ENCODE peak calls at places on chromosome 14, in five cellular contexts. One of them, this sample, is unnamed. For H3K4me1, the result is how much of the 10 kb centered on the place peaks cover.

GRCh38 chr14:42806909-42807315 is 1200.2 kb downstream of the LRFN5 start:
- DNase-seq in H9: no peak
- DNase-seq in aorta: no peak
- DNase-seq in left lung: no peak
- DNase-seq in cardiac muscle cell: peak
- DNase-seq in this sample: no peak

GRCh38 chr14:102917469-102918211 is 4.8 kb upstream of the AMN start:
- DNase-seq in aorta: peak
- DNase-seq in H9: peak
- DNase-seq in cardiac muscle cell: peak
- DNase-seq in left lung: no peak
- DNase-seq in this sample: peak

GRCh38 chr14:98711453-98711852 is 560.5 kb downstream of the BCL11B start:
- DNase-seq in left lung: no peak
- DNase-seq in H9: no peak
- DNase-seq in cardiac muscle cell: no peak
- DNase-seq in aorta: no peak
- DNase-seq in this sample: no peak

GRCh38 chr14:90281261-90281660 is 24.9 kb downstream of the PSMC1 start:
- DNase-seq in aorta: no peak
- DNase-seq in H9: no peak
- DNase-seq in cardiac muscle cell: peak
- DNase-seq in left lung: no peak
- DNase-seq in this sample: no peak

GRCh38 chr14:68291820-68292219 is 472.2 kb downstream of the RAD51B start:
- DNase-seq in left lung: no peak
- DNase-seq in aorta: no peak
- DNase-seq in cardiac muscle cell: no peak
- DNase-seq in H9: peak
- DNase-seq in this sample: no peak

GRCh38 chr14:104865631-104866441 is 768 bp downstream of the CEP170B start:
- DNase-seq in aorta: peak
- DNase-seq in cardiac muscle cell: peak
- DNase-seq in left lung: peak
- DNase-seq in H9: peak
- DNase-seq in this sample: peak

GRCh38 chr14:32426596-32427408 is 97.7 kb downstream of the AKAP6 start:
- DNase-seq in aorta: no peak
- DNase-seq in cardiac muscle cell: no peak
- DNase-seq in left lung: no peak
- DNase-seq in H9: no peak
- DNase-seq in this sample: peak

GRCh38 chr14:79920180-79920579 is 291.1 kb downstream of the DIO2 start:
- DNase-seq in H9: no peak
- DNase-seq in cardiac muscle cell: no peak
- DNase-seq in left lung: no peak
- DNase-seq in aorta: no peak
- DNase-seq in this sample: no peak

GRCh38 chr14:52080817-52081755 is 12.2 kb upstream of the NID2 start:
- DNase-seq in H9: no peak
- DNase-seq in left lung: no peak
- DNase-seq in aorta: no peak
- DNase-seq in cardiac muscle cell: peak
- DNase-seq in this sample: no peak

GRCh38 chr14:32472512-32473472 is 143.7 kb downstream of the AKAP6 start:
- DNase-seq in aorta: no peak
- DNase-seq in H9: no peak
- DNase-seq in left lung: no peak
- DNase-seq in cardiac muscle cell: peak
- DNase-seq in this sample: peak

GRCh38 chr14:61750708-61751474 is 11.3 kb upstream of the SNAPC1 start:
- DNase-seq in H9: peak
- DNase-seq in cardiac muscle cell: peak
- DNase-seq in aorta: peak
- DNase-seq in left lung: peak
- DNase-seq in this sample: peak
- H3K4me1 ChIP-seq in H9: under half
- H3K4me1 ChIP-seq in cardiac muscle cell: under half
- H3K4me1 ChIP-seq in aorta: under half
- H3K4me1 ChIP-seq in left lung: half or more
- H3K4me1 ChIP-seq in this sample: under half

GRCh38 chr14:93006484-93007128 is 83.7 kb downstream of the CHGA start:
- DNase-seq in H9: no peak
- DNase-seq in aorta: no peak
- DNase-seq in left lung: no peak
- DNase-seq in cardiac muscle cell: peak
- DNase-seq in this sample: no peak
- H3K4me1 ChIP-seq in H9: under half
- H3K4me1 ChIP-seq in aorta: under half
- H3K4me1 ChIP-seq in left lung: under half
- H3K4me1 ChIP-seq in cardiac muscle cell: under half
- H3K4me1 ChIP-seq in this sample: under half

GRCh38 chr14:74648643-74649042 is 36.6 kb upstream of the LTBP2 start:
- DNase-seq in left lung: no peak
- DNase-seq in H9: no peak
- DNase-seq in aorta: no peak
- DNase-seq in cardiac muscle cell: no peak
- DNase-seq in this sample: no peak

GRCh38 chr14:74650927-74651686 is 39.1 kb upstream of the LTBP2 start:
- DNase-seq in aorta: no peak
- DNase-seq in cardiac muscle cell: no peak
- DNase-seq in H9: no peak
- DNase-seq in left lung: no peak
- DNase-seq in this sample: no peak

GRCh38 chr14:74649167-74649566 is 37.1 kb upstream of the LTBP2 start:
- DNase-seq in left lung: no peak
- DNase-seq in aorta: no peak
- DNase-seq in H9: peak
- DNase-seq in cardiac muscle cell: no peak
- DNase-seq in this sample: peak

GRCh38 chr14:74647834-74648361 is 35.9 kb upstream of the LTBP2 start:
- DNase-seq in cardiac muscle cell: no peak
- DNase-seq in left lung: no peak
- DNase-seq in aorta: no peak
- DNase-seq in H9: no peak
- DNase-seq in this sample: no peak

DNA sequence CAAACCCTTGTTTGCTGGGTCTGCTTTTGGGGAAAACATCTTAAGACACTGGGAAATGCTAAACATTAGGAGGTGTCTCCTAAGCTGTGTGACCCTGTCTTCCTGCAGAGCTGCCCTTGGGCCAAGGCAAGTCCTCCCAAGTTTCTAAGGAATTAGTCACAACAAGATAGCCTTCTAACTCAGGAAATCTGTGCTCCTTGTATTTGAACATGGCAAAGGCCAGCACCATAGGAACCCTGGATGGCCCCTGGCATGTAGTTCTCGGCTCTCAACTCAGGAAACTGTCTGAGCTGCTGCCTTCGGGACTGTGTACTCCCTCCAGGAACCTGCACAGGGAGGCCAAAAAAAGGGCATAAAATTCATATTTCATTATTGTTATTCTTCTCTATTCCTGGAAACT is 37.6 kb upstream of the LTBP2 start:
- DNase-seq in H9: no peak
- DNase-seq in aorta: no peak
- DNase-seq in left lung: no peak
- DNase-seq in cardiac muscle cell: peak
- DNase-seq in this sample: no peak
- H3K4me1 ChIP-seq in H9: under half
- H3K4me1 ChIP-seq in aorta: under half
- H3K4me1 ChIP-seq in left lung: under half
- H3K4me1 ChIP-seq in cardiac muscle cell: under half
- H3K4me1 ChIP-seq in this sample: under half

GRCh38 chr14:73715707-73716106 is 1.5 kb upstream of the PNMA1 start:
- DNase-seq in left lung: no peak
- DNase-seq in cardiac muscle cell: no peak
- DNase-seq in aorta: no peak
- DNase-seq in H9: no peak
- DNase-seq in this sample: no peak
- H3K4me1 ChIP-seq in left lung: under half
- H3K4me1 ChIP-seq in cardiac muscle cell: under half
- H3K4me1 ChIP-seq in aorta: under half
- H3K4me1 ChIP-seq in H9: under half
- H3K4me1 ChIP-seq in this sample: under half

DNA sequence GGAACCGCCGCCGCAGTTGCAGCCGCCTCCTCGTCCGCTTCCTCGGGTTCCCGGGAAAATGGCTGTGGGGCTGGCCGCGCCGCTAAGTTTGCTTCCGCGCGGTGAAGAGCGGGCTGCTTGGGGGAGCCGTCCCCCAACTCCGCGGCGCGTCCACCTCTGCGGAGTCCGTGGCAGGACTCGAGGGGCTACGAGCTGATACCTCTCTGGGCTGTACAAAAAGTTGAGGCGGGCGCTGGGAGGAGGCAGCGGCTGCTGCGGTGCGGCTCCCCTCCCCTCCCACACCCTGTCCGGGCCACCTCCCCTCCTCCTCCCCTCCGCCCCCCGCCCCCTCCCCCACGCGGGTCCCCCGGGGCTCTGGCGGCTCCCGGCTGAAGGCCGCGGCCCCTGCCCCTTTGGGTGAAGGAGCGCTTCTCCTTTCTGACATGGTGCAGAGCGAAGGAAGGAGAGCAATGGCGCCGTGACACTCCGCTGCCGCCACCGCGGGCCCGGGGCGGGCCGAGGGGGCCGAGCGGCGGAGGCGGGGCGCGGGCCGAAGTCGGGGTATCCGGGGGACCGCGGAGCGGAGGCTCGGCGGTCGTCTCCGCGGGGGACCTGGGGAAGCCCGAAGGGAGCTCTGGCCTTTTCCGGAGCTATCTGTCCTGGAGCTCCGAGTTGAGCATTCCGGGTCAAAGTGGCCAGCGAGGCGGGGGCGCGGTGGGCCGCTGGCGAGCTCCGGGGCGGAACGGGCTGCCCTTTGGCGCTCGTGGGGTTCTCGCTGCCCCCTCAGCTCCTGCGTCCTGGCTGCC is 717 bp downstream of the ARID4A start:
- DNase-seq in H9: peak
- DNase-seq in cardiac muscle cell: no peak
- DNase-seq in aorta: peak
- DNase-seq in left lung: peak
- DNase-seq in this sample: no peak
- H3K4me1 ChIP-seq in H9: under half
- H3K4me1 ChIP-seq in cardiac muscle cell: under half
- H3K4me1 ChIP-seq in aorta: under half
- H3K4me1 ChIP-seq in left lung: under half
- H3K4me1 ChIP-seq in this sample: under half

GRCh38 chr14:24425704-24426103 is 3.8 kb downstream of the CBLN3 start:
- DNase-seq in H9: no peak
- DNase-seq in cardiac muscle cell: peak
- DNase-seq in left lung: no peak
- DNase-seq in aorta: no peak
- DNase-seq in this sample: no peak

GRCh38 chr14:24426912-24427536 is 2.4 kb downstream of the CBLN3 start:
- DNase-seq in cardiac muscle cell: no peak
- DNase-seq in left lung: no peak
- DNase-seq in H9: peak
- DNase-seq in aorta: no peak
- DNase-seq in this sample: no peak

GRCh38 chr14:24427537-24428508 is 1.6 kb downstream of the CBLN3 start:
- DNase-seq in left lung: no peak
- DNase-seq in H9: no peak
- DNase-seq in aorta: no peak
- DNase-seq in cardiac muscle cell: no peak
- DNase-seq in this sample: no peak

GRCh38 chr14:24428628-24429394 is 657 bp downstream of the CBLN3 start:
- DNase-seq in H9: no peak
- DNase-seq in left lung: no peak
- DNase-seq in cardiac muscle cell: no peak
- DNase-seq in aorta: no peak
- DNase-seq in this sample: no peak

DNA sequence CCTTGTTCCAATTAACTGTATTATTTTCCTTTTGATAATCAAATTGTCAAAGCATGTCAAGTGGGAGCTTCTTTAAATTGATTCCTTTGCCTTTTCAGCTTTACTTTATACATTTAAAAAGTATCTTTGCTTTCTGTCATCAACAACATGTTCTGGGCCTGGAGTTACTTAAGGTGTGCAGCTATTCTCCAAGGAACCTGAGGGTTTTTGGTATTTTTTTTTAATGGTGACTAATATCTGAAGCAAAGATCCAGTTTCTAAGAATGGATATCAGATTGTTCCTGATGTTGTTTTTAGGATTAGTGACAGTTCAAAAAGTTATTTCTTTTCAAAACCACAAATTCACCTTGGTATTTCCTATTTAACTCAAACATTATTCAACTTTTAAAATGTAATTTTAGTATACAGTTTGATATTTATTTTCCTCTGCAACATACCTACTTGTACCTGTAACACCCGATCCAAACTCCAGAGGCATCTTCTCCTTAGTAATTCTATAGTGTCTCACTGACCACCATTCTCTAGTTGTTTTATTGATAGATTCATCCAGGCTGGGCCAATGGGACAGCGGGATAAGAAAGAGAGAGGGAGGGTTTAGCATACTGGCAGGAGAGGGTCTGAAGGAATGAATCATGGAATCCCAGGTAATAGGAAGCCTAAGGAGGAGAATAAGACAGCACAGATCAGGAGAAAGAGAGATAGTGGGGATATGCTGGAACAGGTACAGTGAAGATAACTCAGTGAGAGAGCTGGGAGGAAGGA is 3.1 kb downstream of the CBLN3 start:
- DNase-seq in aorta: no peak
- DNase-seq in left lung: no peak
- DNase-seq in H9: no peak
- DNase-seq in cardiac muscle cell: no peak
- DNase-seq in this sample: no peak
- H3K4me1 ChIP-seq in aorta: under half
- H3K4me1 ChIP-seq in left lung: under half
- H3K4me1 ChIP-seq in H9: under half
- H3K4me1 ChIP-seq in cardiac muscle cell: under half
- H3K4me1 ChIP-seq in this sample: under half

GRCh38 chr14:55350461-55350860 is 61.2 kb downstream of the ATG14 start:
- DNase-seq in left lung: no peak
- DNase-seq in cardiac muscle cell: no peak
- DNase-seq in aorta: no peak
- DNase-seq in H9: no peak
- DNase-seq in this sample: no peak
- H3K4me1 ChIP-seq in left lung: under half
- H3K4me1 ChIP-seq in cardiac muscle cell: under half
- H3K4me1 ChIP-seq in aorta: under half
- H3K4me1 ChIP-seq in H9: under half
- H3K4me1 ChIP-seq in this sample: under half

DNA sequence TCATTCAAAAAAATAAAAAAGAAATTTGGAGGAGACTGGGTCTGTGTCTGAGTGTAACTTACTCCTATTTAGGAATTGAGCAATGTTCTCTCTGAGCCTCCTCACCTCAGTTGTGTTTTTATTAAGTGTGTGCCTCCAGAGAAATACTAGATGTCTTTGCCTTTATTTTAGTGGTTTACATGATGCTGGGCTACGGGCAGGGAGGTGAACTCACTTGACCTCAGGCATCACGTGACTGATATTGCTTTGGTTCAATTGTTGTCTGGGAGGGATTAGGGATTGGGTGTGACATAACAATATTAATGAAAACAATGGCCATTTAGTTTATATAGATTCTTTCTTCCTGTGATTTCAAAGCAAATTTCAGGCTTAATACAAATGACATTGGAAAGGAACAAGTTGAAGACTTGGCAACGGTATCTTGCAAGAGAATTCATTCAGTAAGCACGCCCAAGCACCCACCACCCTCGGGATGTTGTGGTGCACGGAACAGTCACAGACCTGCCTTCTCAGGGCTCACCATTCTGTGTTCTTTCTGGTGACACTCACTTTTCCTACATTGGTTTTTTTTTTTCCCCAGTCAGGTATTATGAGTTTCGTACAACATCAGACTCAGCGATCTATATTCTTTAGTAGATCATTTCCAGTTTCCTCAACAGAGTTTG is 77.5 kb downstream of the BMP4 start:
- DNase-seq in H9: no peak
- DNase-seq in left lung: no peak
- DNase-seq in aorta: no peak
- DNase-seq in cardiac muscle cell: no peak
- DNase-seq in this sample: peak
- H3K4me1 ChIP-seq in H9: under half
- H3K4me1 ChIP-seq in left lung: under half
- H3K4me1 ChIP-seq in aorta: under half
- H3K4me1 ChIP-seq in cardiac muscle cell: under half
- H3K4me1 ChIP-seq in this sample: under half

This sample was measured in HAP-1.